ENCODE peak calls at places on chromosomes 3 and 15, in four cellular contexts. T is dorsolateral prefrontal cortex, I is GM20000, K is fibroblast of pulmonary artery. J is an unnamed sample.

GRCh38 chr15:101613130-101614000 is 38.8 kb downstream of the TM2D3 start:
- DNase-seq in K (peak), I (no peak), T (no peak), J (peak)

GRCh38 chr3:195573611-195574496 is 9.9 kb downstream of the APOD start:
- DNase-seq in T (no peak), K (no peak), I (no peak), J (no peak)

GRCh38 chr3:113496924-113497323 is 18.0 kb downstream of the SPICE1 start:
- DNase-seq in T (no peak), K (peak), I (no peak), J (no peak)

GRCh38 chr3:149998946-149999345 is 28.3 kb upstream of the PFN2 start:
- DNase-seq in T (no peak), K (no peak), I (no peak), J (no peak)

GRCh38 chr15:92663250-92663951 is 7.8 kb upstream of the FAM174B start:
- DNase-seq in T (no peak), I (peak), K (no peak), J (peak)

GRCh38 chr3:126179825-126180476 is 435 bp downstream of the ALDH1L1 start:
- DNase-seq in I (no peak), K (peak), T (no peak), J (no peak)

GRCh38 chr3:122514123-122515019 is at the start of gene KPNA1:
- DNase-seq in I (peak), T (peak), K (peak), J (peak)

GRCh38 chr3:106862067-106862466 is 515.2 kb upstream of the CCDC54 start:
- DNase-seq in T (no peak), K (peak), I (no peak), J (no peak)

GRCh38 chr3:69086133-69086722 is 1.5 kb downstream of the ARL6IP5 start:
- DNase-seq in K (peak), T (peak), I (no peak), J (no peak)

GRCh38 chr3:86830566-86830965 is 160.4 kb downstream of the VGLL3 start:
- DNase-seq in I (no peak), K (peak), T (no peak), J (no peak)

GRCh38 chr3:129313415-129313982 is 34.8 kb downstream of the HMCES start:
- DNase-seq in K (peak), I (no peak), T (no peak), J (no peak)

GRCh38 chr3:115194461-115194860 is 47.4 kb upstream of the ZBTB20 start:
- DNase-seq in K (peak), T (no peak), I (no peak), J (no peak)

GRCh38 chr3:195441051-195441450 is 1.8 kb downstream of the ACAP2 start:
- DNase-seq in T (no peak), I (no peak), K (peak), J (no peak)

GRCh38 chr15:34239151-34239761 is 14.4 kb downstream of the EMC4 start:
- DNase-seq in I (peak), K (peak), T (no peak), J (peak)

GRCh38 chr3:196314597-196314996 is 3.4 kb downstream of the DYNLT2B start:
- DNase-seq in K (no peak), I (no peak), T (no peak), J (no peak)

GRCh38 chr3:14950274-14950673 is 2.9 kb downstream of the NR2C2 start:
- DNase-seq in T (no peak), I (no peak), K (no peak), J (no peak)

GRCh38 chr3:188476930-188477329 is 323.0 kb downstream of the LPP start:
- DNase-seq in I (no peak), K (peak), T (no peak), J (no peak)

GRCh38 chr15:43953402-43953801 is 126.6 kb downstream of the WDR76 start:
- DNase-seq in T (no peak), I (no peak), K (no peak), J (no peak)

GRCh38 chr3:180617049-180617448 is 15.1 kb downstream of the TTC14 start:
- DNase-seq in K (peak), T (no peak), I (no peak), J (no peak)

GRCh38 chr15:35196273-35196672 is 111.2 kb upstream of the NANOGP8 start:
- DNase-seq in K (no peak), T (no peak), I (no peak), J (no peak)

GRCh38 chr3:104939196-104939595 is 427.5 kb upstream of the ALCAM start:
- DNase-seq in K (peak), T (no peak), I (no peak), J (no peak)

GRCh38 chr3:54967586-54968244 is 39.9 kb upstream of the LRTM1 start:
- DNase-seq in T (no peak), K (peak), I (no peak), J (no peak)

GRCh38 chr15:52295421-52295991 is at the start of gene MYO5C:
- DNase-seq in K (peak), I (no peak), T (no peak), J (no peak)

DNA sequence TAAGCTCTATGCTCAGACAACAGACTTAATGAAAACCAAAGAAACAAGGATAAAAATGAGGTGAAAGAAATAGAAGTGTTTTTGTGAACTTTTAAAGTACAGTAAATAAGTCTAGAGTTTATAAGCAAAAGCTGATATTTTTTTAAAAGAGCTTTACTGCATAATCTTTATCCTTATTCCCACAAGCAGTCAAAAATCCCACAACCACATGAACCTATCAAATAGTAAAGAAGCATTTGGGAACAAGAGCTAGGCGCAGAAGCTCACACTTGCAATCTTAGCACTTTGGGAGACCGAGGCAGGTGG is 103.8 kb upstream of the TJP1 start:
- DNase-seq in K (no peak), I (no peak), T (no peak), J (no peak)
- TF ChIP-seq CTCF in K (no peak), I (no peak), T (peak), J (no peak)

DNA sequence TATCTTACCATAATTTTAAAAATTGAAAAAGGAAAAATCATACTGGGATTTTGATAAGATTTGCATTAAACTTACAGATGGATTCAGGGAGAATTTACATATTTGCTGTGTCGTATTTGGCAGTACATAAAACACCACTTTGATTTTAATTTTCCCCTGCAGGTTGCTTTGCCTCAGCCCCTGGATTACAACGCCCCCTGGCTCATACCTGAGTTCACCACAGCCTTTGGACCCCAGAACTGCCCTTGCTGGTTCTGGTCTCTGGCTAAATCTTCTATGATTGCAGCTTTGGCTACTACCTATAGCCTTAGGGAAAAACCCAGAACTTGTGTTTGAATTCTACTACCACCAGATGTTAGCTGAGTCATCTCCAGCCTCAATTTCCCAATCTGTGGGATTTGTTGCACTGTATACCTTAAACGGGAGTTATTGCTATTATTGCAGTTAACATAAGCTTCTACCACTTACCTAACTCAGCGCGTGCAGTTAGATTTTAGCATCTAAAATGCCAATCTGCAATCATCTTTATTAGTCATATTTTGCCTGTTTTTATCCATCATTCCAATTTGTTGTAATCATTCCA is 315.7 kb upstream of the GADL1 start:
- DNase-seq in K (no peak), T (no peak), I (no peak), J (no peak)
- TF ChIP-seq CTCF in K (no peak), T (no peak), I (no peak), J (peak)

GRCh38 chr3:128011140-128011539 is 41.1 kb upstream of the SEC61A1 start:
- DNase-seq in T (no peak), K (peak), I (peak), J (no peak)
- TF ChIP-seq CTCF in T (no peak), K (peak), I (no peak), J (peak)

DNA sequence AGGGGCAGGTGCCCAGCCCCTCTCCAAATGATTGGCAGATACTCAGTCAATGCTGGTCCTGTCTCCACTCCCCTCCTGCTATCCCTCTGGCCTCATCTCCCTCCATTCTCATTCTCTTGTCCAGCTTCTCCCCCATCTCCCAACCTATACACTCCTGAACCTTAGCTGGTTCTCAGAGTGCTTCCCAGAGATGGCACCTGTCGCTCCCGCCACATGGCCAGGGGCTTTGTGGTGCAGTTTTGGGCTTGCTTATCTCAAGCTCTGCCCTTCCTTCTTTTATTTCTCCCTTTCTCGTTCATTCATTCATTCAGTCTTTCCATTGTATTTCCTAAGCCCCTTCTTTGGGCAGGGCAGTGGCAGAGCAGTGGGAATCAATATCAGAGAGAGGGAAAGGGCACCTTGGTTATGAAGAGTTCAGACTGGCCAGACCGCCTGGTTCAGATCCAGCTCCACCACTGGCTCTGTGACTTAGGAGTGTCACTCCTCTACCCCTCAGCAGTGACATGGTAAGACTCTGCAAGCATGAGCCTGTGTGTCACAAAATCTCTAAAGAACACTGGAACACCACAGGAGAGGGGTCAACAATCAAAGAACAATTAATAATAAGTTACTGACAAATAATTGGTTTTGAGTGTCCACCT is 20.2 kb upstream of the CXCR6 start:
- DNase-seq in T (no peak), I (no peak), K (no peak), J (no peak)
- TF ChIP-seq CTCF in T (no peak), I (no peak), K (no peak), J (no peak)

J was measured in GM13977.